ENCODE peak calls at places on chromosomes 13 and 19, in five cellular contexts. One of them, this sample, is unnamed.

GRCh38 chr13:112969692-112970338 is 801 bp downstream of the MCF2L start:
- DNase-seq in fibroblast of lung: no peak
- DNase-seq in activated naive CD8-positive, alpha-beta T cell treated with anti-CD3 and anti-CD28 coated beads, Interleukin-2, amount 50 U/mL, for 24 hours: no peak
- DNase-seq in NCI-H1092: peak
- DNase-seq in GM13976: no peak
- DNase-seq in this sample: no peak

GRCh38 chr13:60397693-60398437 is 845 bp downstream of the TDRD3 start:
- DNase-seq in fibroblast of lung: peak
- DNase-seq in activated naive CD8-positive, alpha-beta T cell treated with anti-CD3 and anti-CD28 coated beads, Interleukin-2, amount 50 U/mL, for 24 hours: peak
- DNase-seq in NCI-H1092: peak
- DNase-seq in GM13976: peak
- DNase-seq in this sample: no peak

GRCh38 chr13:40438999-40439797 is 227.2 kb downstream of the FOXO1 start:
- DNase-seq in fibroblast of lung: peak
- DNase-seq in activated naive CD8-positive, alpha-beta T cell treated with anti-CD3 and anti-CD28 coated beads, Interleukin-2, amount 50 U/mL, for 24 hours: peak
- DNase-seq in NCI-H1092: no peak
- DNase-seq in GM13976: no peak
- DNase-seq in this sample: no peak

GRCh38 chr19:12886943-12887747 is at the start of gene KLF1:
- DNase-seq in fibroblast of lung: no peak
- DNase-seq in activated naive CD8-positive, alpha-beta T cell treated with anti-CD3 and anti-CD28 coated beads, Interleukin-2, amount 50 U/mL, for 24 hours: no peak
- DNase-seq in NCI-H1092: no peak
- DNase-seq in GM13976: no peak
- DNase-seq in this sample: no peak

GRCh38 chr19:29074579-29074978 is 138.4 kb downstream of the UQCRFS1 start:
- DNase-seq in fibroblast of lung: no peak
- DNase-seq in activated naive CD8-positive, alpha-beta T cell treated with anti-CD3 and anti-CD28 coated beads, Interleukin-2, amount 50 U/mL, for 24 hours: no peak
- DNase-seq in NCI-H1092: no peak
- DNase-seq in GM13976: no peak
- DNase-seq in this sample: no peak

GRCh38 chr19:46579286-46579944 is 21.7 kb upstream of the CALM3 start:
- DNase-seq in fibroblast of lung: no peak
- DNase-seq in activated naive CD8-positive, alpha-beta T cell treated with anti-CD3 and anti-CD28 coated beads, Interleukin-2, amount 50 U/mL, for 24 hours: peak
- DNase-seq in NCI-H1092: no peak
- DNase-seq in GM13976: peak
- DNase-seq in this sample: no peak

GRCh38 chr13:31945202-31945978 is 86.2 kb upstream of the FRY start:
- DNase-seq in fibroblast of lung: peak
- DNase-seq in activated naive CD8-positive, alpha-beta T cell treated with anti-CD3 and anti-CD28 coated beads, Interleukin-2, amount 50 U/mL, for 24 hours: no peak
- DNase-seq in NCI-H1092: peak
- DNase-seq in GM13976: no peak
- DNase-seq in this sample: no peak

GRCh38 chr19:21604941-21605548 is 99.6 kb downstream of the ZNF429 start:
- DNase-seq in fibroblast of lung: peak
- DNase-seq in activated naive CD8-positive, alpha-beta T cell treated with anti-CD3 and anti-CD28 coated beads, Interleukin-2, amount 50 U/mL, for 24 hours: no peak
- DNase-seq in NCI-H1092: no peak
- DNase-seq in GM13976: no peak
- DNase-seq in this sample: no peak

GRCh38 chr13:87975035-87975434 is 303.9 kb downstream of the SLITRK5 start:
- DNase-seq in fibroblast of lung: peak
- DNase-seq in activated naive CD8-positive, alpha-beta T cell treated with anti-CD3 and anti-CD28 coated beads, Interleukin-2, amount 50 U/mL, for 24 hours: no peak
- DNase-seq in NCI-H1092: no peak
- DNase-seq in GM13976: no peak
- DNase-seq in this sample: no peak

GRCh38 chr13:31198524-31198923 is 1.3 kb upstream of the B3GLCT start:
- DNase-seq in fibroblast of lung: no peak
- DNase-seq in activated naive CD8-positive, alpha-beta T cell treated with anti-CD3 and anti-CD28 coated beads, Interleukin-2, amount 50 U/mL, for 24 hours: no peak
- DNase-seq in NCI-H1092: no peak
- DNase-seq in GM13976: no peak
- DNase-seq in this sample: no peak

GRCh38 chr19:33509774-33510173 is 11.8 kb downstream of the PEPD start:
- DNase-seq in fibroblast of lung: no peak
- DNase-seq in activated naive CD8-positive, alpha-beta T cell treated with anti-CD3 and anti-CD28 coated beads, Interleukin-2, amount 50 U/mL, for 24 hours: no peak
- DNase-seq in NCI-H1092: no peak
- DNase-seq in GM13976: no peak
- DNase-seq in this sample: no peak

This sample was measured in Jurkat, Clone E6-1.